ENCODE peak calls at places on chromosomes 7 and 10, in eight cellular contexts. B is dorsolateral prefrontal cortex; F is BJ; I is AG04450; T is right lobe of liver; P is ascending aorta; M is CD8-positive, alpha-beta T cell; E is psoas muscle. C is an unnamed sample.

GRCh38 chr10:67119648-67120047 is 193.8 kb downstream of the LRRTM3 start:
- DNase-seq in B (no peak), F (no peak), I (no peak), T (no peak), P (no peak), M (no peak), E (no peak), C (no peak)

GRCh38 chr7:147071536-147071935 is 954.9 kb downstream of the CNTNAP2 start:
- DNase-seq in B (no peak), F (no peak), I (no peak), T (no peak), P (no peak), M (no peak), E (no peak), C (no peak)

GRCh38 chr7:112866424-112866823 is 76.2 kb upstream of the TMEM168 start:
- DNase-seq in B (no peak), F (no peak), I (no peak), T (no peak), P (no peak), M (no peak), E (no peak), C (peak; percentile 81)

GRCh38 chr10:126895214-126895781 is 9.9 kb upstream of the DOCK1 start:
- DNase-seq in B (no peak), F (no peak), I (no peak), T (no peak), P (no peak), M (no peak), E (no peak), C (no peak)

GRCh38 chr7:145718129-145718528 is 398.5 kb upstream of the CNTNAP2 start:
- DNase-seq in B (no peak), F (no peak), I (no peak), T (no peak), P (no peak), M (no peak), E (no peak), C (no peak)

GRCh38 chr10:55746002-55746401 is 615.1 kb downstream of the ZWINT start:
- DNase-seq in B (no peak), F (no peak), I (no peak), T (no peak), P (no peak), M (no peak), E (no peak), C (no peak)

GRCh38 chr7:42495251-42495650 is 258.2 kb upstream of the GLI3 start:
- DNase-seq in B (no peak), F (no peak), I (no peak), T (no peak), P (no peak), M (no peak), E (no peak), C (no peak)

GRCh38 chr7:43621729-43622448 is 39.0 kb downstream of the STK17A start:
- DNase-seq in B (no peak), F (no peak), I (no peak), T (no peak), P (no peak), M (no peak), E (no peak), C (no peak)

GRCh38 chr7:43516581-43517342 is 66.1 kb upstream of the STK17A start:
- DNase-seq in B (no peak), F (no peak), I (no peak), T (no peak), P (no peak), M (no peak), E (no peak), C (peak; percentile 45)

GRCh38 chr10:106955133-106955532 is 209.4 kb downstream of the SORCS1 start:
- DNase-seq in B (no peak), F (no peak), I (no peak), T (no peak), P (no peak), M (no peak), E (no peak), C (no peak)

GRCh38 chr10:97632949-97633884 is at the start of gene MORN4:
- DNase-seq in B (peak; percentile 94), F (peak; percentile 39), I (peak; percentile 69), T (peak; percentile 92), P (peak; percentile 69), M (peak; percentile 94), E (peak; percentile 94), C (peak; percentile 93)

GRCh38 chr10:77669892-77670291 is 32.3 kb upstream of the KCNMA1 start:
- DNase-seq in B (no peak), F (no peak), I (no peak), T (no peak), P (no peak), M (no peak), E (no peak), C (no peak)

GRCh38 chr7:37287093-37287492 is 161.6 kb downstream of the ELMO1 start:
- DNase-seq in B (no peak), F (no peak), I (no peak), T (no peak), P (no peak), M (no peak), E (no peak), C (peak; percentile 44)

GRCh38 chr10:75358835-75359421 is 42.6 kb downstream of the ZNF503 start:
- DNase-seq in B (no peak), F (peak; percentile 64), I (peak; percentile 59), T (no peak), P (no peak), M (no peak), E (peak; percentile 17), C (no peak)

GRCh38 chr7:3267928-3268690 is 32.9 kb upstream of the SDK1 start:
- DNase-seq in B (no peak), F (peak; percentile 7), I (peak; percentile 97), T (no peak), P (no peak), M (no peak), E (no peak), C (no peak)

GRCh38 chr10:119761106-119761505 is 35.3 kb downstream of the INPP5F start:
- DNase-seq in B (no peak), F (peak; percentile 88), I (peak; percentile 61), T (no peak), P (no peak), M (no peak), E (no peak), C (no peak)

GRCh38 chr10:103852189-103852711 is 3.1 kb downstream of the SH3PXD2A start:
- DNase-seq in B (no peak), F (peak; percentile 92), I (no peak), T (no peak), P (no peak), M (no peak), E (peak; percentile 30), C (no peak)

GRCh38 chr10:11468126-11468742 is 143.2 kb downstream of the USP6NL start:
- DNase-seq in B (no peak), F (no peak), I (peak; percentile 4), T (no peak), P (no peak), M (no peak), E (no peak), C (no peak)

GRCh38 chr7:99365318-99366141 is 9.0 kb upstream of the ARPC1B start:
- DNase-seq in B (no peak), F (no peak), I (no peak), T (peak; percentile 72), P (no peak), M (peak; percentile 75), E (peak; percentile 41), C (peak; percentile 50)

GRCh38 chr7:29565634-29565981 is 2.0 kb downstream of the PRR15 start:
- DNase-seq in B (no peak), F (no peak), I (no peak), T (no peak), P (no peak), M (no peak), E (no peak), C (no peak)

GRCh38 chr7:29565186-29565540 is 1.5 kb downstream of the PRR15 start:
- DNase-seq in B (no peak), F (no peak), I (no peak), T (no peak), P (no peak), M (no peak), E (no peak), C (no peak)

GRCh38 chr7:29564455-29565185 is 985 bp downstream of the PRR15 start:
- DNase-seq in B (no peak), F (peak; percentile 31), I (no peak), T (peak; percentile 61), P (no peak), M (no peak), E (peak; percentile 53), C (no peak)

GRCh38 chr7:29562307-29562706 is 1.3 kb upstream of the PRR15 start:
- DNase-seq in B (no peak), F (no peak), I (no peak), T (no peak), P (no peak), M (no peak), E (no peak), C (no peak)

GRCh38 chr7:29563590-29564454 is at the start of gene PRR15:
- DNase-seq in B (peak; percentile 40), F (no peak), I (no peak), T (peak; percentile 64), P (no peak), M (no peak), E (peak; percentile 24), C (no peak)
- H3K4me3 ChIP-seq in B (peak within 1 kb of the TSS; percentile 70), F (peak within 1 kb of the TSS; percentile 53), I (peak within 1 kb of the TSS; percentile 45), T (peak within 1 kb of the TSS; percentile 53), P (peak within 1 kb of the TSS; percentile 77), M (peak within 1 kb of the TSS; percentile 19), E (peak within 1 kb of the TSS; percentile 71), C (no peak within 1 kb of the TSS)

GRCh38 chr10:239109-239508 is 103.9 kb downstream of the ZMYND11 start:
- DNase-seq in B (no peak), F (no peak), I (no peak), T (no peak), P (no peak), M (no peak), E (no peak), C (no peak)
- TF ChIP-seq CTCF in B (no peak), F (no peak), I (no peak), T (no peak), P (no peak), M (no peak), E (no peak), C (no peak)

GRCh38 chr10:8136745-8137144 is 82.3 kb downstream of the GATA3 start:
- DNase-seq in B (no peak), F (no peak), I (no peak), T (no peak), P (no peak), M (no peak), E (no peak), C (no peak)

GRCh38 chr10:8133146-8133545 is 78.7 kb downstream of the GATA3 start:
- DNase-seq in B (no peak), F (no peak), I (no peak), T (no peak), P (no peak), M (no peak), E (no peak), C (peak; percentile 85)

GRCh38 chr10:8129438-8129837 is 75.0 kb downstream of the GATA3 start:
- DNase-seq in B (no peak), F (no peak), I (no peak), T (no peak), P (no peak), M (no peak), E (no peak), C (no peak)

GRCh38 chr10:8128511-8128910 is 74.0 kb downstream of the GATA3 start:
- DNase-seq in B (no peak), F (no peak), I (no peak), T (no peak), P (no peak), M (no peak), E (no peak), C (no peak)

GRCh38 chr10:8130973-8131911 is 76.8 kb downstream of the GATA3 start:
- DNase-seq in B (no peak), F (no peak), I (no peak), T (no peak), P (no peak), M (no peak), E (no peak), C (peak; percentile 83)
- H3K4me3 ChIP-seq in B (no peak overlapping the region), F (no peak overlapping the region), I (no peak overlapping the region), T (no peak overlapping the region), P (no peak overlapping the region), M (no peak overlapping the region), E (no peak overlapping the region), C (no peak overlapping the region)

GRCh38 chr7:55568613-55569268 is 3.6 kb downstream of the VOPP1 start:
- DNase-seq in B (no peak), F (no peak), I (no peak), T (no peak), P (no peak), M (no peak), E (no peak), C (peak; percentile 52)
- TF ChIP-seq CTCF in B (no peak), F (peak; percentile 7), I (peak; percentile 25), T (no peak), P (no peak), M (no peak), E (no peak), C (no peak)